ENCODE peak calls at places on chromosomes 12 and 14, in five cellular contexts. One of them, this sample, is unnamed.

GRCh38 chr14:102545461-102546265 is 36.1 kb upstream of the ANKRD9 start:
- DNase-seq in memory B cell: no peak
- DNase-seq in RWPE1: no peak
- DNase-seq in sigmoid colon: no peak
- DNase-seq in AG08396: no peak
- DNase-seq in this sample: no peak

GRCh38 chr14:71243697-71244096 is 336.4 kb downstream of the PCNX1 start:
- DNase-seq in memory B cell: no peak
- DNase-seq in RWPE1: no peak
- DNase-seq in sigmoid colon: no peak
- DNase-seq in AG08396: peak
- DNase-seq in this sample: no peak

GRCh38 chr14:53640695-53641094 is 315.9 kb downstream of the BMP4 start:
- DNase-seq in memory B cell: no peak
- DNase-seq in RWPE1: no peak
- DNase-seq in sigmoid colon: no peak
- DNase-seq in AG08396: no peak
- DNase-seq in this sample: no peak

GRCh38 chr14:26930576-26930975 is 332.7 kb upstream of the NOVA1 start:
- DNase-seq in memory B cell: no peak
- DNase-seq in RWPE1: no peak
- DNase-seq in sigmoid colon: no peak
- DNase-seq in AG08396: no peak
- DNase-seq in this sample: no peak

GRCh38 chr14:68076451-68076850 is 256.9 kb downstream of the RAD51B start:
- DNase-seq in memory B cell: no peak
- DNase-seq in RWPE1: peak
- DNase-seq in sigmoid colon: no peak
- DNase-seq in AG08396: peak
- DNase-seq in this sample: peak

GRCh38 chr14:55717621-55718020 is 137.6 kb downstream of the KTN1 start:
- DNase-seq in memory B cell: no peak
- DNase-seq in RWPE1: no peak
- DNase-seq in sigmoid colon: no peak
- DNase-seq in AG08396: no peak
- DNase-seq in this sample: no peak

GRCh38 chr12:83573676-83574075 is 887.0 kb downstream of the TMTC2 start:
- DNase-seq in memory B cell: no peak
- DNase-seq in RWPE1: peak
- DNase-seq in sigmoid colon: no peak
- DNase-seq in AG08396: peak
- DNase-seq in this sample: peak

GRCh38 chr14:81246561-81247270 is 26.0 kb upstream of the GTF2A1 start:
- DNase-seq in memory B cell: no peak
- DNase-seq in RWPE1: peak
- DNase-seq in sigmoid colon: no peak
- DNase-seq in AG08396: no peak
- DNase-seq in this sample: peak

GRCh38 chr12:125304029-125304428 is 238.8 kb downstream of the AACS start:
- DNase-seq in memory B cell: no peak
- DNase-seq in RWPE1: no peak
- DNase-seq in sigmoid colon: no peak
- DNase-seq in AG08396: no peak
- DNase-seq in this sample: no peak

GRCh38 chr14:95314609-95315008 is 5.1 kb downstream of the CLMN start:
- DNase-seq in memory B cell: no peak
- DNase-seq in RWPE1: peak
- DNase-seq in sigmoid colon: no peak
- DNase-seq in AG08396: peak
- DNase-seq in this sample: peak

This sample was measured in epithelial cell of esophagus.